ENCODE peak calls at places on chromosomes 5 and 9, in six cellular contexts. E, X, V, F, Q and I are unnamed samples.

GRCh38 chr5:6615416-6615815 is 17.4 kb downstream of the NSUN2 start:
- DNase-seq in E (peak), X (no peak), V (no peak), F (no peak), Q (no peak), I (no peak)

GRCh38 chr5:167171056-167171455 is 1120.4 kb upstream of the WWC1 start:
- DNase-seq in E (no peak), X (no peak), V (no peak), F (no peak), Q (no peak), I (no peak)

GRCh38 chr9:68860423-68860822 is 153.5 kb downstream of the PRKACG start:
- DNase-seq in E (no peak), X (no peak), V (no peak), F (no peak), Q (no peak), I (no peak)

GRCh38 chr9:134396825-134397224 is 70.6 kb downstream of the RXRA start:
- DNase-seq in E (no peak), X (no peak), V (no peak), F (no peak), Q (no peak), I (no peak)

GRCh38 chr5:139863855-139864558 is 68.4 kb downstream of the PSD2 start:
- DNase-seq in E (peak), X (peak), V (peak), F (peak), Q (peak), I (no peak)

GRCh38 chr5:33439905-33440481 is 772 bp upstream of the TARS1 start:
- DNase-seq in E (no peak), X (peak), V (no peak), F (no peak), Q (no peak), I (no peak)

GRCh38 chr9:37301369-37302172 is 120.9 kb upstream of the GRHPR start:
- DNase-seq in E (no peak), X (no peak), V (no peak), F (no peak), Q (no peak), I (no peak)

GRCh38 chr5:2105141-2105540 is 222.4 kb upstream of the IRX4 start:
- DNase-seq in E (no peak), X (no peak), V (no peak), F (no peak), Q (no peak), I (no peak)

GRCh38 chr9:122144836-122145235 is 14.7 kb downstream of the NDUFA8 start:
- DNase-seq in E (no peak), X (peak), V (no peak), F (no peak), Q (no peak), I (no peak)
- TF ChIP-seq CTCF in E (peak), X (peak), V (no peak), F (peak), Q (no peak), I (peak)

DNA sequence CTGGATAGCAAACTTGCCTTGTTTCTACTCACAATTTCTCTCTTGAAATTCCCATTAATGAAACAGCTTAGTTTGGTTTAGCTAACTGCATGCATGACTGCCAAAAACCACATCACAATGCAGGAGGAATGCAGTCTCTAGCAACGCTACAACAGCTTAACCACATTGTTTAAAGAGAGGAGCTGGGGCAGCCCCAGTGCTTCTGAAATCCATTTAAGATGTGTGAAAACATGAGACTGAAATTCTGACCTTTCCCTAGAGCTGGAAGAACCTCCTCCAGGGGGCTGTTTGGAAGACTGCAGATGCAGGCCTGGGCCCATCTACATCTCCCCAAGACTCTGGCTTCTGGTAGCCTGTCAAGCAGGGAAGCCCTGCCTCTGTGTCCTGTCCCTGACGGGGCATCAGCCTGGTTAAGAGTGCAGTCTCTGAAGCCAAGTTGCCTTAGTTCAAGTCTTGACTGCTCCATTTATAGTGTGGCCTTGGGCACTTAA is 157.1 kb downstream of the ZNF462 start:
- DNase-seq in E (peak), X (peak), V (no peak), F (no peak), Q (no peak), I (no peak)
- TF ChIP-seq CTCF in E (peak), X (no peak), V (no peak), F (no peak), Q (no peak), I (peak)

GRCh38 chr9:124770359-124771020 is 621 bp downstream of the NR6A1 start:
- DNase-seq in E (no peak), X (no peak), V (no peak), F (peak), Q (peak), I (peak)

GRCh38 chr9:124769451-124770358 is 1.4 kb downstream of the NR6A1 start:
- DNase-seq in E (no peak), X (peak), V (peak), F (peak), Q (peak), I (peak)

GRCh38 chr9:124773473-124774130 is 2.5 kb upstream of the NR6A1 start:
- DNase-seq in E (no peak), X (no peak), V (no peak), F (no peak), Q (no peak), I (no peak)

GRCh38 chr9:124771867-124772621 is 933 bp upstream of the NR6A1 start:
- DNase-seq in E (peak), X (peak), V (peak), F (peak), Q (peak), I (peak)

DNA sequence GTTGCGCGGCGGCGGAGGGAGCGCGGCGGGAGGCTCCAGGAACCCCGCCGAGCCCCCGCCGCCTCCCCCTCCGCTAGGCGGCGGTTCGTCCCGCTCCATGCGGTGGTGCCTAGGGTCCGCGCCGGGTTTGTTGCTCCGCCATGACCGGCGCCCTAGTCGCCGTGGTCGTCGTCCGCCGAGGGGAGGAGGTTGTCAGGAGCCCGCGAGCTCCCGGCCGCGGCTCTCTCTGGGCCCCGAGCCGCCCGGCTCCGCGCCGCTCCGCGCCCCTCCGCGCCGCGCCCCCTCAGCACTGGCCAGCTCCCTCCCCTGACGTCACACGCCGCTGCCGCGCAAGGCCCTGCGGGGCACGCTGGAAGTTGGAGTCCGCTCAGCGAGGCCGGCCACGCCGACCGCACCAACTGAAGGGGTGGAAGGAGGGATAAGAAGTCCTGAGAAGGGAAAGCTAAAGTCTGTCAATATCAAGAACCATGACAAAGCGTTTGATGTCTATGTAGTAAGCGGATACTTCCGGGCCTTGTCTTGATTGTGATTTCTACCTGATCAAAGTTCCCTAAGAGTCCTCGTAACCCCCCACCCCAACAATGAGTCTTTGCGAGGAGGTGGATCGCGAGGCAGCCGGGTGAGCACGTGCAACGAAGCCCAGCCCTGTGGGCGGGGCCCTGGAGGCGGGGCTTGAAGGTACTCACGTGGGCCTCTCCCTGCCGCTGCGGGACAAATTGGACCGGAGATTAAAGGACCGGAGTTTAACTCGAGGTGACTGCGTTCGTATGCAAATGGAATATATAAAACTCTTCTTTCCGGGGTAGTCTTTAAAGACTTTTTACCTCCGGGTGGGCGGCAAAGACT is at the start of gene NR6A1:
- DNase-seq in E (peak), X (peak), V (peak), F (peak), Q (peak), I (peak)
- TF ChIP-seq CTCF in E (peak), X (peak), V (no peak), F (peak), Q (peak), I (peak)

DNA sequence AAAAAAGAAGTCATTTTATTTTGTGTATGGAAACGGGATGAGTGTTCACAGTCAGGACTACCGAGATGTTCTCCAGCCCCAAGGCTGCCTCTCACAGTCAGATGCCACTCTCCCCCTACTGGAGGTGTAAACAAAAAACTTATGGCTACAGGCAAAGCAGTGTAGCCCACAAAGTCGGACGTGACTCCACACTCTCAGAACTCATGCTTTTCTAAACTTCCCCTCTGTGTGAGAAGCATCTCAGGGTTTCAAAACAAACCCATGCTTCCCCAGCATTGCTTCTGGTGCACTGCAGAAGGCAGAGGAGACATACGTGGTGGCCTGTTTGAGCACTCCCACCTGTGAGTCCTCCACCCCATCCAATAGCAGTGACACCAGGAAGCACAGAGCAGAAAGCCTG is 580.3 kb downstream of the BNC2 start:
- DNase-seq in E (no peak), X (no peak), V (no peak), F (no peak), Q (no peak), I (no peak)
- TF ChIP-seq CTCF in E (no peak), X (no peak), V (no peak), F (no peak), Q (no peak), I (no peak)

GRCh38 chr5:179678238-179679013 is 2.4 kb downstream of the CBY3 start:
- DNase-seq in E (peak), X (peak), V (peak), F (peak), Q (peak), I (peak)

GRCh38 chr5:179680780-179681411 is at the start of gene CBY3:
- DNase-seq in E (no peak), X (peak), V (no peak), F (no peak), Q (no peak), I (no peak)

GRCh38 chr5:179680014-179680779 is 637 bp downstream of the CBY3 start:
- DNase-seq in E (no peak), X (no peak), V (no peak), F (no peak), Q (no peak), I (no peak)

DNA sequence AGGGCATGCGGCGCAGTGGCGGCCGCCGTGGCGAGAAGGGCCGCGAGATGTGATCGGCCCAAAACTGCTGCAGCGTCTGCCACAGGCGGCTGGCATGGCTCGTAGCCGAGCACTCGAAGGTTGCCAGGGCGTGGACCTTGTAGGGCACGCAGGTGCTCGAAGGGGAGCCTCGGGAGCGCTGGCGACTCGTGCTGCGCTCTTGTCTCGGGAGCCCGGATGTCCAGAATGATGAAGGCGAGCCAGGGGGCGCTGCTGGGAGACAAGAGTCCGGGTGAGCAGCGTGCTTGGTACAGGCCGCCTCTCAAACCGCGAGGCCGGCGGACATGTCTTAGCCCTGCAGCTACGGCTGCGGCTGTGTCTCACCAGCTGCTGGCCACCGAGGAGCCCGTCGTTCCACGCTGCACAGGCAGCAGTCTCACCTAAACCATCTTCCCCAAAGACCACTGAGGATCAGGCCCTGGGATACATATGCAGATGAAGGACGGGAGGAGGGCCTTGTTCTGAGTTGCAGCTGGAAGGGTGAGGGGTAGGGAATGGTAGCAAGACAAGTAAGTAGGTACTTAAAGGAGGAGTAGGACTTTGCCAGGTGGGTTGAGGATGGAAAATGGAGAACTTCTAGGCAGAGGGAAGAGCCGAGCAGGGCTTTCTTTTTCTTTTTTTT is 1.7 kb downstream of the CBY3 start:
- DNase-seq in E (peak), X (no peak), V (peak), F (no peak), Q (peak), I (peak)
- TF ChIP-seq CTCF in E (peak), X (no peak), V (peak), F (no peak), Q (no peak), I (peak)

DNA sequence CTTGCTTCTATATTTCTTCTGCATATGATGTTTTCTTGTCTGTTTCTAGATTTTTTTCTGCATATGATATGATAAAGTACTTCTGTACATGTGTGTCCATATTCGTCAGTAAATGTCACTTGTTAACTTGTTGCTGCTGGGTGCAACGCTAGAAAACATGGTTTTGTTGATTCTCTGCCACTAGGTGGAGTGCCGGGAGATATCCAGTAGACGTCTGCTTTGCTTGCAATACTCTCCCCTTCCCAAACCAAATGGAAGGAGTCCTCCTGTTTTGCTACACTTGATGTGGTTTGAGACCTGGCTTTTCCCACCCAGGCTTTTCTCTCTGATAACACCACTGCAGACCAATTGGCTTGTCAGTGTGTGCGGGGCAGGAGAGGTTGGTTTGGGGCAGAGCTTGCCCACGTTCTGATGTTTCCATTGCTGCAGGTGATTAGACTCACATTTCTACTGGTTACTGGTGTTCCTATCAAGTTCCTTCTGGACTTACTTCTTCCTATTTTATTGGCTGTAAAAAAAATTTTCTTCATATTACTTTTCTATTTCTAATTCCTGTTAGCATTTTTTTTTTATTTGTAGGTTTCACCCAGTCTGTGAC is 900.0 kb upstream of the CDH10 start:
- DNase-seq in E (peak), X (peak), V (no peak), F (peak), Q (no peak), I (no peak)
- TF ChIP-seq CTCF in E (peak), X (peak), V (peak), F (peak), Q (no peak), I (peak)